ENCODE peak calls at places on chromosome 17, in five cellular contexts. D, Q, J, R and K are unnamed samples.

GRCh38 chr17:74736423-74737298 is at the start of gene RAB37:
- DNase-seq in J (peak), Q (peak), D (peak), R (no peak), K (no peak)

GRCh38 chr17:77392376-77393273 is 251.9 kb downstream of the SEC14L1 start:
- DNase-seq in J (peak), R (no peak), D (no peak), Q (no peak), K (no peak)

GRCh38 chr17:8488931-8489330 is 53.2 kb downstream of the NDEL1 start:
- DNase-seq in R (peak), J (no peak), D (no peak), Q (no peak), K (no peak)

GRCh38 chr17:81285179-81285878 is 9.8 kb downstream of the SLC38A10 start:
- DNase-seq in Q (no peak), R (peak), J (peak), D (peak), K (peak)

GRCh38 chr17:50979524-50979927 is 113.4 kb upstream of the TOB1 start:
- DNase-seq in R (no peak), J (no peak), D (no peak), Q (no peak), K (no peak)

GRCh38 chr17:42436401-42436800 is 13.3 kb upstream of the CAVIN1 start:
- DNase-seq in J (no peak), R (peak), Q (no peak), D (no peak), K (no peak)

GRCh38 chr17:67253379-67253778 is 8.4 kb upstream of the HELZ start:
- DNase-seq in Q (no peak), J (no peak), R (peak), D (no peak), K (no peak)

GRCh38 chr17:80819422-80820164 is 172.0 kb upstream of the CHMP6 start:
- DNase-seq in D (no peak), J (no peak), Q (no peak), R (no peak), K (no peak)

GRCh38 chr17:37286430-37286829 is 89.4 kb upstream of the C17orf78 start:
- DNase-seq in J (peak), R (no peak), Q (no peak), D (no peak), K (no peak)

GRCh38 chr17:81885869-81886548 is 5.4 kb downstream of the ALYREF start:
- DNase-seq in R (no peak), Q (no peak), D (no peak), J (no peak), K (no peak)

GRCh38 chr17:36443777-36444176 is 42.7 kb upstream of the ZNHIT3 start:
- DNase-seq in D (no peak), J (peak), R (no peak), Q (no peak), K (no peak)

GRCh38 chr17:71975998-71976649 is 144.7 kb upstream of the SOX9 start:
- DNase-seq in D (no peak), J (peak), Q (no peak), R (peak), K (no peak)

GRCh38 chr17:33526753-33527152 is 233.7 kb upstream of the ASIC2 start:
- DNase-seq in J (no peak), D (no peak), R (no peak), Q (no peak), K (no peak)

GRCh38 chr17:20997711-20998570 is 44.9 kb downstream of the USP22 start:
- DNase-seq in R (no peak), D (no peak), J (no peak), Q (no peak), K (no peak)

GRCh38 chr17:76178124-76178523 is 37.1 kb upstream of the FOXJ1 start:
- DNase-seq in Q (no peak), J (no peak), R (no peak), D (no peak), K (no peak)

GRCh38 chr17:75267146-75267402 is 4.0 kb downstream of the MIF4GD start:
- DNase-seq in Q (no peak), J (no peak), D (no peak), R (no peak), K (no peak)

GRCh38 chr17:66268247-66268927 is 34.0 kb upstream of the PRKCA start:
- DNase-seq in R (peak), J (no peak), D (no peak), Q (no peak), K (no peak)

GRCh38 chr17:45127583-45128300 is 4.6 kb downstream of the PLCD3 start:
- DNase-seq in J (peak), D (no peak), Q (no peak), R (peak), K (no peak)

GRCh38 chr17:51617876-51618455 is 357.6 kb downstream of the UTP18 start:
- DNase-seq in Q (no peak), D (no peak), J (peak), R (no peak), K (no peak)

GRCh38 chr17:2445638-2446037 is 44.8 kb upstream of the MNT start:
- DNase-seq in Q (no peak), R (no peak), D (no peak), J (no peak), K (no peak)

GRCh38 chr17:79001190-79002020 is 8.2 kb downstream of the CANT1 start:
- DNase-seq in Q (no peak), J (no peak), D (no peak), R (no peak), K (no peak)

GRCh38 chr17:81961087-81961514 is at the start of gene NOTUM:
- DNase-seq in J (peak), D (peak), R (peak), Q (no peak), K (no peak)

GRCh38 chr17:47611372-47612350 is 38.1 kb upstream of the KPNB1 start:
- DNase-seq in J (no peak), R (peak), D (no peak), Q (no peak), K (no peak)

GRCh38 chr17:73798111-73798748 is 154.0 kb upstream of the SDK2 start:
- DNase-seq in D (no peak), J (no peak), R (peak), Q (no peak), K (no peak)

GRCh38 chr17:63946440-63947363 is 14.6 kb upstream of the CD79B start:
- DNase-seq in D (peak), Q (peak), R (peak), J (peak), K (peak)

GRCh38 chr17:29112780-29113295 is 67.4 kb downstream of the MYO18A start:
- DNase-seq in R (no peak), J (no peak), Q (no peak), D (no peak), K (no peak)

GRCh38 chr17:47423406-47424295 is 99.9 kb downstream of the EFCAB13 start:
- DNase-seq in Q (no peak), D (no peak), R (no peak), J (peak), K (no peak)

GRCh38 chr17:7842380-7842949 is 8.4 kb downstream of the KDM6B start:
- DNase-seq in Q (no peak), J (peak), D (peak), R (peak), K (peak)

GRCh38 chr17:57422574-57423164 is 166.3 kb downstream of the MSI2 start:
- DNase-seq in J (no peak), Q (peak), D (no peak), R (peak), K (no peak)

GRCh38 chr17:57419940-57420522 is 163.7 kb downstream of the MSI2 start:
- DNase-seq in J (no peak), R (no peak), D (no peak), Q (no peak), K (no peak)

GRCh38 chr17:57423541-57423940 is 167.2 kb downstream of the MSI2 start:
- DNase-seq in R (no peak), D (no peak), Q (no peak), J (no peak), K (no peak)

GRCh38 chr17:57420674-57421392 is 164.5 kb downstream of the MSI2 start:
- DNase-seq in J (no peak), D (no peak), R (no peak), Q (no peak), K (no peak)

GRCh38 chr17:57421393-57421717 is 165.0 kb downstream of the MSI2 start:
- DNase-seq in Q (no peak), R (no peak), D (no peak), J (no peak), K (no peak)
- H3K4me2 ChIP-seq in Q (peak), R (no peak), D (no peak), J (no peak), K (no peak)

DNA sequence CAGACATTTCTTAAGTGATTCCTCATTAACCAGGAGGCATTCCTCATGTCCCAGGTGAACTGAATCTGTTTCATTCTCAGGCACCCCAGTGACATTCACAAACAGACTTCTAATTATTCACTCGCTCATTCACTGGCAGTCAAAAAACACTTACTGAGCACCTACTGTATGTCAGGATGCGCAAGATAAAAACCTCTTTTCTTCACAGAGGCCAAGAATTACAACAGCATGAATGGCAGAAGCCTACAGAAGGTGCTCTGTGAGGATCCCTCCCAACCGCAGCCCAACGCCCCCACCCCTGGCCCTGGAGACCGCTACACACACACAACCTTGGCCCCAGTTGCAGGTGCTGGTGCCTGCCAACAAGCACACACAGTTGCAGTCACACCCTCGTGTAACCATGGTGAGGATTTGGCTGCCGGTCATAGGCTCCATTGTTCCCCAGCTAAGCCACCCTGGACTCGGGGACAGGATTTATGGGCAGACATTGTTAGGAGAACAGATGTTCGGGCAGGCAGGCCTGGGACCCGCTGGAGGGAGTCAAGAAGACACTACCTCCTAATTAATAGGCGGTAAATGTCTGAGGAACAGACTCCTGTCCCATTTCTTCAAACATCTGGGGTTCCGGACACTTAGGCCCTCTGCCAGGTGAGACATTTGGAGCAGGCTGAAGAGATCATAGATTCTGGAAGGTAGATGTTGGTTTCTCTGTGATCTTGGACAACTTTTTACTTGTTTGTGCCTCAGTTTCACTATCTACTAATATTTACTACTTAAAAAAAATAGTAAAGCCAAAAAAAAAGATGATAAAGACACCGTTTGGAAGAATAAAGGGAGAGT is 43.2 kb downstream of the CUEDC1 start:
- DNase-seq in D (no peak), Q (peak), J (peak), R (no peak), K (no peak)
- H3K4me2 ChIP-seq in D (no peak), Q (peak), J (peak), R (no peak), K (no peak)

DNA sequence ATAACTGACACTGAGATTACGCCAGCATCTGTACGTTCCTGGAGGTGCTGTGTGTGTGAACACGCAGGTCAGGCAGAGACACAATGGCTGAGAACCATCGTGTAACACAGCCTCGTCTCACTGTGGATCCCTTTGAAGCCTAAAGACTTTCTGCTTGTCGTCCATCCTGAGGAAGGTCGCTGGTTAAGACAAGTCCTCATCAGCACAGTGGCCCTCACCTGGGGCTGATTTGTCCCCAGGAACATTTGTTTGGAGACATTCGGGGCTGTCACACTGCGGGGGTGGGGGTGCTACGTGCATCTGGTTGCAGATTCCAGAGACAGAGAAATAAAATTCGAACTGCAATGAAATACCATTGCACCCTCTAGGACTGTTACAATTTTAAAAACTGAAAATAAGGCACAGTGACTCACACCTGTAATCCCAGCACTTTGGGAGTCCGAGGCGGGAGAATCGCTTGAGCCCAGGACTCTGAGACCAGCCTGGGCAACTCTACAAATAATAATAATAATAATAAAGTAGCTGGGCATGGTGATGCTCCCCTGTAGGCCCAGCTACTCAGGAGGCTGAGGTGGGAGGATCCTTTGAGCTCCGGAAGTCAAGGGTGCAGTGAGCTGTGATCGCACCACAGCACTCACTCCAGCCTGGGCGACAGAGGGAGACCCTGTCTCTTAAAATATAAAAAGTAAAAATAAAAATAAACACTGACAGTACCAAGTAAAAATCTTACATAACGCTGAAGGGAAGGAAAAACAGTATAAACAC is 112.0 kb upstream of the METRNL start:
- DNase-seq in R (no peak), D (no peak), Q (no peak), J (no peak), K (no peak)
- H3K4me2 ChIP-seq in R (no peak), D (no peak), Q (no peak), J (no peak), K (no peak)

GRCh38 chr17:56715613-56716357 is 117.9 kb downstream of the C17orf67 start:
- DNase-seq in R (peak), J (peak), D (peak), Q (peak), K (peak)
- H3K4me2 ChIP-seq in R (no peak), J (no peak), D (peak), Q (peak), K (no peak)